ENCODE peak calls at places on chromosomes 11 and 22, in nine cellular contexts. W, O, D, P, L, J, C, H and Z are unnamed samples.

GRCh38 chr11:96340555-96340885 is 2.5 kb downstream of the MAML2 start:
- DNase-seq in W (no peak), O (no peak), D (peak; percentile 27), P (no peak), L (no peak), J (no peak), C (no peak), H (no peak), Z (no peak)

GRCh38 chr22:50207383-50208031 is 6.7 kb downstream of the SELENOO start:
- DNase-seq in W (no peak), O (no peak), D (no peak), P (no peak), L (no peak), J (no peak), C (no peak), H (no peak), Z (no peak)

GRCh38 chr22:30205281-30206115 is 41.1 kb downstream of the LIF start:
- DNase-seq in W (peak; percentile 25), O (peak; percentile 93), D (peak; percentile 84), P (peak; percentile 98), L (no peak), J (peak; percentile 75), C (peak; percentile 97), H (no peak), Z (peak; percentile 89)

GRCh38 chr22:42680648-42681047 is 31.5 kb upstream of the CYB5R3 start:
- DNase-seq in W (no peak), O (no peak), D (peak; percentile 92), P (peak; percentile 68), L (no peak), J (peak; percentile 84), C (peak; percentile 96), H (no peak), Z (peak; percentile 76)

GRCh38 chr22:46758867-46759290 is 3.6 kb upstream of the TBC1D22A start:
- DNase-seq in W (peak; percentile 76), O (no peak), D (peak; percentile 71), P (peak; percentile 32), L (peak; percentile 41), J (no peak), C (no peak), H (no peak), Z (no peak)

GRCh38 chr11:80586464-80586863 is 1145.6 kb upstream of the TENM4 start:
- DNase-seq in W (no peak), O (no peak), D (no peak), P (no peak), L (no peak), J (peak; percentile 15), C (peak; percentile 35), H (no peak), Z (no peak)

GRCh38 chr11:44760917-44761545 is 34.3 kb downstream of the TSPAN18 start:
- DNase-seq in W (peak; percentile 31), O (peak; percentile 29), D (peak; percentile 79), P (peak; percentile 52), L (no peak), J (peak; percentile 32), C (peak; percentile 71), H (no peak), Z (peak; percentile 68)

GRCh38 chr11:77402218-77402556 is 71.7 kb downstream of the PAK1 start:
- DNase-seq in W (no peak), O (no peak), D (no peak), P (no peak), L (no peak), J (no peak), C (no peak), H (no peak), Z (no peak)

GRCh38 chr22:35973388-35973787 is 55.2 kb downstream of the RBFOX2 start:
- DNase-seq in W (no peak), O (no peak), D (no peak), P (no peak), L (no peak), J (no peak), C (no peak), H (no peak), Z (no peak)

GRCh38 chr11:74025467-74026166 is 16.7 kb upstream of the UCP3 start:
- DNase-seq in W (no peak), O (no peak), D (peak; percentile 20), P (no peak), L (no peak), J (peak; percentile 12), C (no peak), H (no peak), Z (peak; percentile 75)

GRCh38 chr22:45469573-45470383 is 32.9 kb upstream of the FBLN1 start:
- DNase-seq in W (no peak), O (no peak), D (peak; percentile 52), P (no peak), L (no peak), J (peak; percentile 31), C (no peak), H (no peak), Z (no peak)

GRCh38 chr22:48371391-48371790 is 1456.3 kb downstream of the BRD1 start:
- DNase-seq in W (no peak), O (no peak), D (no peak), P (no peak), L (no peak), J (no peak), C (no peak), H (no peak), Z (no peak)

GRCh38 chr11:1330473-1330872 is 21.0 kb upstream of the TOLLIP start:
- DNase-seq in W (no peak), O (no peak), D (no peak), P (no peak), L (no peak), J (no peak), C (no peak), H (no peak), Z (no peak)

GRCh38 chr11:133931449-133932060 is 25.2 kb downstream of the IGSF9B start:
- DNase-seq in W (no peak), O (no peak), D (no peak), P (no peak), L (no peak), J (no peak), C (no peak), H (no peak), Z (no peak)

GRCh38 chr11:61828629-61829407 is 718 bp downstream of the FADS2 start:
- DNase-seq in W (no peak), O (no peak), D (peak; percentile 52), P (no peak), L (peak; percentile 12), J (no peak), C (no peak), H (peak; percentile 43), Z (no peak)

GRCh38 chr11:75277991-75278790 is 37.6 kb downstream of the TPBGL start:
- DNase-seq in W (no peak), O (no peak), D (no peak), P (no peak), L (no peak), J (no peak), C (no peak), H (no peak), Z (no peak)

GRCh38 chr11:110774138-110775014 is 62.1 kb upstream of the ARHGAP20 start:
- DNase-seq in W (no peak), O (no peak), D (no peak), P (no peak), L (no peak), J (no peak), C (no peak), H (no peak), Z (no peak)

GRCh38 chr11:1559103-1559951 is 12.7 kb downstream of the DUSP8 start:
- DNase-seq in W (peak; percentile 94), O (peak; percentile 53), D (peak; percentile 92), P (no peak), L (no peak), J (peak; percentile 50), C (no peak), H (peak; percentile 86), Z (peak; percentile 51)

GRCh38 chr11:122340607-122341006 is 224.6 kb upstream of the BLID start:
- DNase-seq in W (no peak), O (no peak), D (no peak), P (no peak), L (no peak), J (no peak), C (no peak), H (no peak), Z (peak; percentile 48)

GRCh38 chr11:76701701-76702100 is 31.2 kb upstream of the LRRC32 start:
- DNase-seq in W (no peak), O (peak; percentile 10), D (peak; percentile 83), P (no peak), L (no peak), J (no peak), C (no peak), H (no peak), Z (no peak)

GRCh38 chr11:119316017-119316728 is 757 bp downstream of the MCAM start:
- DNase-seq in W (no peak), O (no peak), D (no peak), P (no peak), L (no peak), J (no peak), C (no peak), H (peak; percentile 69), Z (no peak)

GRCh38 chr22:45905924-45906865 is 70.8 kb downstream of the WNT7B start:
- DNase-seq in W (no peak), O (peak; percentile 20), D (peak; percentile 83), P (peak; percentile 23), L (no peak), J (no peak), C (no peak), H (no peak), Z (no peak)

GRCh38 chr11:36265793-36266628 is 23.2 kb downstream of the COMMD9 start:
- DNase-seq in W (peak; percentile 60), O (no peak), D (peak; percentile 76), P (no peak), L (peak; percentile 49), J (no peak), C (no peak), H (peak; percentile 6), Z (no peak)

GRCh38 chr22:19149047-19149883 is 827 bp downstream of the GSC2 start:
- DNase-seq in W (no peak), O (no peak), D (no peak), P (no peak), L (no peak), J (no peak), C (no peak), H (no peak), Z (no peak)

GRCh38 chr11:30513087-30513486 is 73.1 kb downstream of the MPPED2 start:
- DNase-seq in W (no peak), O (no peak), D (no peak), P (no peak), L (no peak), J (no peak), C (no peak), H (no peak), Z (no peak)

GRCh38 chr11:37502202-37502601 is 904.2 kb upstream of the RAG2 start:
- DNase-seq in W (no peak), O (no peak), D (no peak), P (no peak), L (no peak), J (no peak), C (no peak), H (no peak), Z (no peak)

GRCh38 chr11:126467471-126467870 is 112.0 kb downstream of the ST3GAL4 start:
- DNase-seq in W (no peak), O (no peak), D (no peak), P (no peak), L (no peak), J (no peak), C (no peak), H (no peak), Z (no peak)

GRCh38 chr11:68076371-68077042 is 37.7 kb downstream of the TCIRG1 start:
- DNase-seq in W (no peak), O (no peak), D (no peak), P (no peak), L (no peak), J (no peak), C (no peak), H (no peak), Z (no peak)

GRCh38 chr11:64086263-64086938 is 50.7 kb downstream of the FLRT1 start:
- DNase-seq in W (peak; percentile 43), O (peak; percentile 14), D (peak; percentile 57), P (no peak), L (no peak), J (no peak), C (no peak), H (no peak), Z (no peak)

GRCh38 chr22:35749808-35750207 is 32.1 kb downstream of the APOL5 start:
- DNase-seq in W (no peak), O (peak; percentile 87), D (no peak), P (no peak), L (no peak), J (no peak), C (no peak), H (no peak), Z (peak; percentile 53)

GRCh38 chr11:65223031-65223430 is 38.7 kb upstream of the POLA2 start:
- DNase-seq in W (no peak), O (no peak), D (no peak), P (no peak), L (no peak), J (no peak), C (no peak), H (no peak), Z (no peak)